ENCODE peak calls at places on chromosomes 12 and 14, in five cellular contexts. X, U, F, G and N are unnamed samples.
A peak's percentile ranks its signal among the peaks of the same experiment; 100 is the strongest.

GRCh38 chr12:1749019-1749418 is 58.1 kb downstream of the ADIPOR2 start:
- DNase-seq in F (no peak), U (no peak), G (no peak), X (no peak), N (no peak)

GRCh38 chr14:100476012-100476822 is 111.0 kb downstream of the BEGAIN start:
- DNase-seq in G (no peak), F (no peak), X (peak; percentile 41), U (no peak), N (no peak)

GRCh38 chr12:57235728-57236131 is 6.2 kb downstream of the SHMT2 start:
- DNase-seq in F (no peak), G (no peak), X (no peak), U (no peak), N (no peak)

GRCh38 chr12:11794311-11794710 is 144.8 kb downstream of the ETV6 start:
- DNase-seq in X (no peak), G (peak; percentile 84), F (no peak), U (no peak), N (no peak)

GRCh38 chr12:32679910-32680217 is 763 bp downstream of the DNM1L start:
- DNase-seq in U (no peak), G (no peak), F (no peak), X (no peak), N (no peak)

GRCh38 chr12:107612508-107612907 is 73.1 kb upstream of the PWP1 start:
- DNase-seq in X (no peak), U (no peak), G (no peak), F (no peak), N (no peak)

GRCh38 chr12:4984971-4985370 is 58.7 kb upstream of the KCNA5 start:
- DNase-seq in U (no peak), G (peak; percentile 75), X (no peak), F (no peak), N (no peak)

GRCh38 chr12:118979763-118980406 is 1.5 kb upstream of the SRRM4 start:
- DNase-seq in F (peak; percentile 70), U (no peak), G (peak; percentile 88), X (no peak), N (peak; percentile 46)

GRCh38 chr12:11615481-11615880 is 34.0 kb upstream of the ETV6 start:
- DNase-seq in U (no peak), G (no peak), X (no peak), F (no peak), N (no peak)

GRCh38 chr14:98937712-98938505 is 334.1 kb downstream of the BCL11B start:
- DNase-seq in U (no peak), F (no peak), G (no peak), X (no peak), N (no peak)

GRCh38 chr14:30267141-30267540 is 291.8 kb upstream of the G2E3 start:
- DNase-seq in F (no peak), U (no peak), G (no peak), X (no peak), N (no peak)

GRCh38 chr12:46276756-46277155 is 7.9 kb upstream of the SLC38A1 start:
- DNase-seq in X (no peak), G (no peak), U (no peak), F (no peak), N (no peak)

GRCh38 chr12:20030847-20031246 is 337.5 kb upstream of the PDE3A start:
- DNase-seq in F (no peak), X (no peak), U (no peak), G (no peak), N (no peak)